ENCODE peak calls at places on chromosome 13, in six cellular contexts. W is dorsolateral prefrontal cortex, R is brain microvascular endothelial cell, Y is IMR-90, P is body of pancreas, G is gastrocnemius medialis. O is an unnamed sample.

GRCh38 chr13:97043302-97043701 is 49.0 kb upstream of the OXGR1 start:
- DNase-seq in W (no peak), R (peak; percentile 52), Y (no peak), P (no peak), G (no peak), O (no peak)

GRCh38 chr13:76864259-76864658 is 21.9 kb downstream of the KCTD12 start:
- DNase-seq in W (no peak), R (no peak), Y (no peak), P (no peak), G (no peak), O (no peak)

GRCh38 chr13:100434010-100434763 is 154.4 kb downstream of the GGACT start:
- DNase-seq in W (no peak), R (peak; percentile 62), Y (peak; percentile 68), P (no peak), G (no peak), O (no peak)

GRCh38 chr13:66077286-66077685 is 1152.8 kb downstream of the PCDH9 start:
- DNase-seq in W (no peak), R (no peak), Y (no peak), P (no peak), G (no peak), O (no peak)

GRCh38 chr13:112007191-112007590 is 59.8 kb upstream of the SOX1 start:
- DNase-seq in W (no peak), R (no peak), Y (no peak), P (no peak), G (no peak), O (no peak)

GRCh38 chr13:90542959-90543358 is 804.5 kb upstream of the MIR17HG start:
- DNase-seq in W (no peak), R (no peak), Y (no peak), P (no peak), G (no peak), O (no peak)

GRCh38 chr13:35354305-35354704 is 122.2 kb downstream of the MAB21L1 start:
- DNase-seq in W (no peak), R (no peak), Y (no peak), P (no peak), G (no peak), O (no peak)

GRCh38 chr13:113658836-113659235 is 838 bp upstream of the ATP4B start:
- DNase-seq in W (peak; percentile 21), R (no peak), Y (no peak), P (peak; percentile 2), G (peak; percentile 1), O (no peak)

GRCh38 chr13:33918199-33918932 is 100.4 kb downstream of the RFC3 start:
- DNase-seq in W (no peak), R (peak; percentile 71), Y (peak; percentile 71), P (no peak), G (no peak), O (no peak)

GRCh38 chr13:62524061-62524460 is 1108.4 kb upstream of the PCDH20 start:
- DNase-seq in W (no peak), R (no peak), Y (no peak), P (no peak), G (no peak), O (no peak)

GRCh38 chr13:44976196-44976595 is 13.1 kb downstream of the NUFIP1 start:
- DNase-seq in W (no peak), R (no peak), Y (no peak), P (no peak), G (no peak), O (no peak)

GRCh38 chr13:42363941-42364612 is 92.1 kb downstream of the AKAP11 start:
- DNase-seq in W (no peak), R (peak; percentile 61), Y (peak; percentile 17), P (no peak), G (no peak), O (no peak)

GRCh38 chr13:80599765-80600164 is 258.8 kb upstream of the SPRY2 start:
- DNase-seq in W (no peak), R (no peak), Y (no peak), P (no peak), G (no peak), O (no peak)

GRCh38 chr13:67351114-67351513 is 121.0 kb upstream of the PCDH9 start:
- DNase-seq in W (no peak), R (no peak), Y (no peak), P (no peak), G (no peak), O (no peak)

GRCh38 chr13:26964278-26965057 is 203.9 kb upstream of the GPR12 start:
- DNase-seq in W (no peak), R (peak; percentile 70), Y (peak; percentile 67), P (peak; percentile 63), G (no peak), O (peak; percentile 71)

GRCh38 chr13:90355162-90355751 is 992.2 kb upstream of the MIR17HG start:
- DNase-seq in W (no peak), R (no peak), Y (no peak), P (no peak), G (no peak), O (no peak)

GRCh38 chr13:100131863-100132574 is 43.1 kb downstream of the PCCA start:
- DNase-seq in W (no peak), R (peak; percentile 96), Y (peak; percentile 96), P (no peak), G (no peak), O (no peak)

GRCh38 chr13:42039457-42039945 is 8.9 kb upstream of the DGKH start:
- DNase-seq in W (no peak), R (no peak), Y (no peak), P (no peak), G (no peak), O (no peak)

DNA sequence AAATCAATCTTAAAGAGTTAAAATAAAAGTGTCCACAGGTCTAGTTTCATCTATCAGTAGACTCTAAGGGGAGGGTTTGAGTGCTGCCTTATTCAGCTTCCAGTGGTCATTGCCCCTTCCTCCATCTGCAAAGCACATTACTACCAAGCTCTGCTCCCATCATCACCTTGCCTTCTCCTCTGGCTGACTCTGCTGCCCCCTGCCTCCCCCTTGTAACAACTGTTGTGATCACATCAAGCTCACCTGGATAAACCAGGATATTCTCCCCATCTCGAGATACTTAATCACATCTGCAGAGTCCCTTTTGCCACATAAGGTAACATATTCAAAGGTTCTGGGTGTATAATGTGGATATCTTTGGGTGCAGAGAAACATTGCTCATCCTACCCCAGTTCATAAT is 43.3 kb upstream of the GPC6 start:
- DNase-seq in W (no peak), R (no peak), Y (no peak), P (no peak), G (no peak), O (no peak)
- TF ChIP-seq CTCF in W (no peak), R (no peak), Y (no peak), P (no peak), G (no peak), O (no peak)

GRCh38 chr13:57632276-57633140 is 964 bp downstream of the PCDH17 start:
- DNase-seq in W (no peak), R (no peak), Y (no peak), P (peak; percentile 27), G (no peak), O (no peak)
- H3K27ac ChIP-seq in W (peak overlapping the region; percentile 95), R (no peak overlapping the region), Y (no peak overlapping the region), P (no peak overlapping the region), G (peak overlapping the region; percentile 65), O (peak overlapping the region; percentile 72)

GRCh38 chr13:30859326-30859725 is 46.7 kb upstream of the MEDAG start:
- DNase-seq in W (no peak), R (no peak), Y (no peak), P (peak; percentile 28), G (no peak), O (no peak)

GRCh38 chr13:30855569-30855968 is 50.5 kb upstream of the MEDAG start:
- DNase-seq in W (no peak), R (no peak), Y (no peak), P (no peak), G (no peak), O (no peak)

GRCh38 chr13:30856004-30856790 is 49.9 kb upstream of the MEDAG start:
- DNase-seq in W (no peak), R (no peak), Y (no peak), P (no peak), G (no peak), O (no peak)

GRCh38 chr13:30857636-30858035 is 48.4 kb upstream of the MEDAG start:
- DNase-seq in W (no peak), R (no peak), Y (no peak), P (no peak), G (no peak), O (no peak)

DNA sequence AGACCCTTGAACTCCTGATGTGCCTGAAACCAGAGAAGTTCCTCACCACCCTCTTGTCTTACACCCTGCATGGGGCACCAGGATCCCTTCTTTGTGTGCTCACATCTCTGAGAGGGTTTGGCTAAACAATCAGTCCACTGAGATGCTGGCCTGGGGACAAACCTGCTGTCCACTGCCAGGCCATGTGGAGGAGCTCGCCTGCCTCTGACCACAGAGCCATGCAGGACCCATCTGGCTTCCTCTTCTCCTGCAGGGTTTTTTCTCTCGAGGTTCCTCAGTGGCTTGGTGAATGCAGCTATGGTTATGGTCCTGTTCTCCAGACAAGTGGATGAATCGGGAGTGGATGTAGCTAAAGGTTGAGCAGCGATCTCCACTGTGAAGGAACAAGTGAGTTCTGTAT is 49.1 kb upstream of the MEDAG start:
- DNase-seq in W (no peak), R (no peak), Y (no peak), P (no peak), G (no peak), O (no peak)
- TF ChIP-seq CTCF in W (no peak), R (peak; percentile 35), Y (no peak), P (no peak), G (no peak), O (no peak)

GRCh38 chr13:110407531-110407930 is 100.4 kb downstream of the COL4A2 start:
- DNase-seq in W (no peak), R (no peak), Y (no peak), P (no peak), G (no peak), O (no peak)

GRCh38 chr13:110408286-110408685 is 101.2 kb downstream of the COL4A2 start:
- DNase-seq in W (no peak), R (no peak), Y (no peak), P (no peak), G (no peak), O (no peak)

GRCh38 chr13:110405597-110406450 is 98.7 kb downstream of the COL4A2 start:
- DNase-seq in W (no peak), R (no peak), Y (peak; percentile 89), P (no peak), G (no peak), O (no peak)

GRCh38 chr13:110409581-110409992 is 102.5 kb downstream of the COL4A2 start:
- DNase-seq in W (no peak), R (peak; percentile 96), Y (peak; percentile 68), P (no peak), G (no peak), O (peak; percentile 78)

GRCh38 chr13:110407021-110407420 is 99.9 kb downstream of the COL4A2 start:
- DNase-seq in W (no peak), R (no peak), Y (no peak), P (no peak), G (no peak), O (no peak)
- H3K27ac ChIP-seq in W (no peak overlapping the region), R (peak overlapping the region; percentile 100), Y (peak overlapping the region; percentile 72), P (no peak overlapping the region), G (peak overlapping the region; percentile 64), O (peak overlapping the region; percentile 63)

O was measured in right atrium auricular region.